ENCODE peak calls at places on chromosomes 2 and 18, in ten cellular contexts. D, U, H, E, W, C, P, Q, O and Y are unnamed samples. For H3K27me3, the result is how much of the 10 kb centered on the place peaks cover.

GRCh38 chr2:238220892-238221521 is 17.5 kb upstream of the ILKAP start:
- DNase-seq in D (no peak), U (no peak), H (no peak), E (no peak), W (no peak), C (no peak), P (no peak), Q (no peak), O (peak), Y (no peak)

GRCh38 chr2:196515041-196515440 is 124.5 kb upstream of the CCDC150 start:
- DNase-seq in D (no peak), U (no peak), H (no peak), E (no peak), W (peak), C (no peak), P (no peak), Q (no peak), O (no peak), Y (no peak)

GRCh38 chr18:77062518-77063003 is 70.0 kb downstream of the MBP start:
- DNase-seq in D (no peak), U (no peak), H (no peak), E (no peak), W (no peak), C (no peak), P (peak), Q (peak), O (no peak), Y (no peak)

GRCh38 chr2:179031731-179032408 is 18.1 kb downstream of the CCDC141 start:
- DNase-seq in D (no peak), U (no peak), H (no peak), E (no peak), W (no peak), C (no peak), P (peak), Q (no peak), O (no peak), Y (no peak)

GRCh38 chr18:76376225-76376624 is 118.8 kb downstream of the ZNF516 start:
- DNase-seq in D (no peak), U (no peak), H (no peak), E (no peak), W (no peak), C (no peak), P (peak), Q (no peak), O (no peak), Y (no peak)

GRCh38 chr2:174465327-174465726 is 21.5 kb downstream of the GPR155 start:
- DNase-seq in D (no peak), U (no peak), H (no peak), E (no peak), W (no peak), C (no peak), P (no peak), Q (no peak), O (no peak), Y (no peak)

GRCh38 chr2:229610359-229610758 is 104.0 kb downstream of the DNER start:
- DNase-seq in D (no peak), U (no peak), H (no peak), E (no peak), W (no peak), C (no peak), P (peak), Q (no peak), O (no peak), Y (no peak)

GRCh38 chr2:185990861-185991525 is 252.4 kb downstream of the FSIP2 start:
- DNase-seq in D (no peak), U (no peak), H (no peak), E (no peak), W (no peak), C (no peak), P (peak), Q (no peak), O (no peak), Y (no peak)

GRCh38 chr2:200964498-200964897 is 1.0 kb upstream of the ORC2 start:
- DNase-seq in D (no peak), U (no peak), H (no peak), E (no peak), W (no peak), C (no peak), P (no peak), Q (no peak), O (no peak), Y (no peak)

GRCh38 chr2:214587442-214587841 is 176.6 kb downstream of the VWC2L start:
- DNase-seq in D (no peak), U (no peak), H (no peak), E (peak), W (no peak), C (no peak), P (no peak), Q (no peak), O (no peak), Y (no peak)

GRCh38 chr2:200665626-200666453 is 80.0 kb downstream of the AOX1 start:
- DNase-seq in D (no peak), U (no peak), H (no peak), E (no peak), W (no peak), C (no peak), P (no peak), Q (no peak), O (no peak), Y (no peak)

GRCh38 chr2:285506-285905 is 2.4 kb downstream of the ALKAL2 start:
- DNase-seq in D (no peak), U (no peak), H (no peak), E (no peak), W (no peak), C (no peak), P (peak), Q (no peak), O (no peak), Y (no peak)
- H3K27me3 ChIP-seq in D (under half), U (under half), H (under half), E (under half), W (under half), C (under half), P (under half), Q (under half), O (under half), Y (under half)

GRCh38 chr2:239227661-239228371 is 173.0 kb downstream of the HDAC4 start:
- DNase-seq in D (no peak), U (peak), H (no peak), E (no peak), W (no peak), C (no peak), P (peak), Q (peak), O (no peak), Y (peak)
- TF ChIP-seq POLR2A in D (no peak), U (no peak), H (no peak), E (no peak), W (no peak), C (no peak), P (no peak), Q (no peak), O (no peak), Y (no peak)

GRCh38 chr2:42878581-42878980 is 86.2 kb upstream of the HAAO start:
- DNase-seq in D (no peak), U (no peak), H (no peak), E (no peak), W (no peak), C (no peak), P (peak), Q (no peak), O (no peak), Y (no peak)
- H3K27me3 ChIP-seq in D (under half), U (under half), H (under half), E (under half), W (under half), C (under half), P (under half), Q (under half), O (under half), Y (under half)

GRCh38 chr2:217158906-217159305 is 299.0 kb upstream of the TNP1 start:
- DNase-seq in D (no peak), U (no peak), H (no peak), E (no peak), W (no peak), C (no peak), P (no peak), Q (no peak), O (no peak), Y (no peak)

GRCh38 chr2:217162533-217162932 is 302.7 kb upstream of the TNP1 start:
- DNase-seq in D (no peak), U (no peak), H (no peak), E (peak), W (no peak), C (no peak), P (peak), Q (no peak), O (no peak), Y (no peak)

GRCh38 chr2:217164008-217164407 is 304.1 kb upstream of the TNP1 start:
- DNase-seq in D (no peak), U (no peak), H (no peak), E (no peak), W (no peak), C (no peak), P (no peak), Q (no peak), O (peak), Y (no peak)

GRCh38 chr2:217160103-217160502 is 300.2 kb upstream of the TNP1 start:
- DNase-seq in D (no peak), U (no peak), H (no peak), E (no peak), W (no peak), C (no peak), P (peak), Q (no peak), O (no peak), Y (no peak)

GRCh38 chr2:217160978-217161973 is 301.4 kb upstream of the TNP1 start:
- DNase-seq in D (no peak), U (no peak), H (no peak), E (no peak), W (no peak), C (no peak), P (no peak), Q (no peak), O (peak), Y (no peak)
- TF ChIP-seq POLR2A in D (no peak), U (no peak), H (no peak), E (no peak), W (no peak), C (no peak), P (no peak), Q (no peak), O (no peak), Y (no peak)

GRCh38 chr18:74453642-74454198 is 3.4 kb downstream of the DIPK1C start:
- DNase-seq in D (no peak), U (no peak), H (no peak), E (no peak), W (no peak), C (no peak), P (no peak), Q (no peak), O (no peak), Y (no peak)
- H3K27me3 ChIP-seq in D (under half), U (under half), H (under half), E (half or more), W (under half), C (half or more), P (under half), Q (under half), O (under half), Y (under half)

DNA sequence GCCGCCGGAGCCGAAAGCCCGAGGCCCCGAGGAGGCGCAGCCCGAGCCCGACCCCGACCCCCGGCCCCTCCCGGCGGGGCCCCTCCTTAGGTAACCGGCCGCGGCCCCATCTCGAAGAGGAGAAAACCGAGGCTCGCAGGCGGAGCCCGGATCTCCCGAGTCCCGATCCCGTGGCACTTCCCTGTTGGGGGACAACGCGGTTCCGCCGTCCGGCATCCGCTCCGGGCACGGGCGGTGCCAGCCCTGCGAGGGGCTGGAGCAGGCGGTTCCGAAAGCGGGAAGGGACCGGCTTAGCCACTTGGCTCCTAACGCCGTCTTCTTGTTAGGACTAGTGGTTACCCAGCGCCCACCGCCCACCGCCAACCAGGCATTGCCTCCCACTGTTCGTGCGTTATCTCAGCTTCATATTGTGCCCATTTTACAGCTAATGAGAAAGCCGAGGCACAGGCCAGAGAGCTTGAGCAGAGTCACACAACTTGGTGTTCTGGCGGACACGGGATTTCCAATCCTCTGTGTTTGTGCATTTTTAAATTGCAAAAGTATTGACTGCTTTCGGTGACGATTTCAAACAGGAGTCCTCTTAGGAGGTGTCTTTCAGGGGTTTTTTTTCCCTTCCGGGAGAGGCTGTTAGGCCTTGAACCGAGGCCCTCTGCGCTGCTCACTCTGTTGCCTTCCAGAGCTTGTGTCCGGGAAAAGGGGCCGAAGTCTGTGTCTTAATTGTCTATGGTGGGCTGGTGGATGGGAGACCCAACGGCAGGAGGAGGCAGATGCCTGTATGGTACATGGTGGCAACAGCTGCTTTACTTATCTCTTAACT is 559 bp downstream of the CENPA start:
- DNase-seq in D (no peak), U (peak), H (no peak), E (no peak), W (peak), C (no peak), P (no peak), Q (no peak), O (no peak), Y (no peak)
- TF ChIP-seq POLR2A in D (no peak), U (no peak), H (no peak), E (no peak), W (no peak), C (no peak), P (no peak), Q (no peak), O (no peak), Y (no peak)